ENCODE peak calls at places on chromosomes 12 and 14, in eight cellular contexts. Z is HCT116, C is Panc1, N is K562, J is transverse colon, U is spleen, A is GM23338, P is upper lobe of left lung. H is an unnamed sample.

GRCh38 chr12:84376320-84376719 is 536.3 kb downstream of the SLC6A15 start:
- DNase-seq in U (no peak), N (no peak), Z (no peak), C (no peak), J (no peak), A (no peak), P (no peak), H (no peak)

GRCh38 chr12:127813147-127813546 is 453.8 kb upstream of the TMEM132C start:
- DNase-seq in U (no peak), P (no peak), A (no peak), C (no peak), J (no peak), Z (no peak), N (no peak), H (no peak)

GRCh38 chr14:66015046-66015780 is 471.0 kb upstream of the CCDC196 start:
- DNase-seq in P (no peak), J (no peak), Z (no peak), A (no peak), U (no peak), N (no peak), C (no peak), H (no peak)

GRCh38 chr12:45363903-45364302 is 148.0 kb downstream of the ANO6 start:
- DNase-seq in J (no peak), A (no peak), Z (no peak), C (no peak), P (no peak), N (no peak), U (no peak), H (no peak)

GRCh38 chr12:91307957-91308705 is 125.5 kb upstream of the DCN start:
- DNase-seq in U (no peak), Z (no peak), P (no peak), N (no peak), A (no peak), J (no peak), C (no peak), H (no peak)

GRCh38 chr14:89921896-89922548 is 32.5 kb downstream of the EFCAB11 start:
- DNase-seq in U (no peak), J (no peak), Z (no peak), N (no peak), A (no peak), P (no peak), C (no peak), H (no peak)

GRCh38 chr12:49547090-49547690 is 8.4 kb downstream of the KCNH3 start:
- DNase-seq in N (no peak), Z (no peak), A (no peak), C (no peak), J (no peak), U (no peak), P (no peak), H (no peak)

GRCh38 chr14:85317491-85318021 is 212.4 kb upstream of the FLRT2 start:
- DNase-seq in A (no peak), N (no peak), P (no peak), Z (no peak), J (no peak), U (no peak), C (no peak), H (no peak)

GRCh38 chr12:132377147-132377546 is 47.8 kb upstream of the GALNT9 start:
- DNase-seq in P (no peak), N (no peak), A (no peak), Z (no peak), U (no peak), J (no peak), C (no peak), H (no peak)

GRCh38 chr12:47813491-47814196 is 6.1 kb downstream of the HDAC7 start:
- DNase-seq in Z (no peak), N (peak), P (peak), J (peak), U (no peak), A (peak), C (no peak), H (no peak)

GRCh38 chr12:12716151-12716844 is 870 bp upstream of the CDKN1B start:
- DNase-seq in N (no peak), C (no peak), J (no peak), P (no peak), Z (no peak), A (peak), U (no peak), H (no peak)

GRCh38 chr14:54329082-54329695 is 67.6 kb upstream of the CDKN3 start:
- DNase-seq in A (peak), U (no peak), P (no peak), J (peak), C (peak), Z (peak), N (peak), H (no peak)

GRCh38 chr12:79329933-79330332 is 360.8 kb downstream of the PAWR start:
- DNase-seq in N (no peak), A (no peak), C (no peak), Z (no peak), P (no peak), U (no peak), J (no peak), H (no peak)

GRCh38 chr14:56703947-56704346 is 106.3 kb downstream of the OTX2 start:
- DNase-seq in N (no peak), J (no peak), U (no peak), A (peak), P (no peak), C (no peak), Z (no peak), H (no peak)

GRCh38 chr14:104688755-104689619 is at the start of gene INF2:
- DNase-seq in P (peak), N (peak), A (peak), U (peak), C (no peak), Z (no peak), J (peak), H (no peak)

GRCh38 chr14:75781096-75781495 is 120.0 kb downstream of the TTLL5 start:
- DNase-seq in A (no peak), U (no peak), Z (no peak), C (no peak), J (no peak), P (no peak), N (no peak), H (no peak)

GRCh38 chr12:109711596-109712461 is 1.8 kb upstream of the FAM222A start:
- DNase-seq in C (no peak), A (peak), J (no peak), U (no peak), Z (no peak), N (peak), P (peak), H (no peak)

GRCh38 chr12:47397664-47398281 is 308.1 kb downstream of the RPAP3 start:
- DNase-seq in A (peak), J (no peak), U (no peak), Z (peak), C (no peak), P (no peak), N (peak), H (no peak)

GRCh38 chr12:49567302-49567610 is 686 bp downstream of the MCRS1 start:
- DNase-seq in N (no peak), Z (no peak), U (no peak), A (no peak), C (no peak), P (no peak), J (no peak), H (no peak)

GRCh38 chr14:106850913-106851825 is 1324.8 kb downstream of the TMEM121 start:
- DNase-seq in U (peak), C (no peak), Z (no peak), P (peak), N (no peak), A (no peak), J (peak), H (no peak)

GRCh38 chr14:106846218-106846617 is 1319.8 kb downstream of the TMEM121 start:
- DNase-seq in A (no peak), P (no peak), C (no peak), Z (no peak), U (no peak), N (no peak), J (no peak), H (no peak)

GRCh38 chr14:106844608-106845285 is 1318.4 kb downstream of the TMEM121 start:
- DNase-seq in Z (no peak), A (no peak), P (peak), N (peak), J (peak), C (no peak), U (peak), H (peak)

GRCh38 chr14:106845286-106846087 is 1319.1 kb downstream of the TMEM121 start:
- DNase-seq in C (no peak), A (no peak), N (no peak), U (peak), Z (no peak), P (no peak), J (peak), H (no peak)

DNA sequence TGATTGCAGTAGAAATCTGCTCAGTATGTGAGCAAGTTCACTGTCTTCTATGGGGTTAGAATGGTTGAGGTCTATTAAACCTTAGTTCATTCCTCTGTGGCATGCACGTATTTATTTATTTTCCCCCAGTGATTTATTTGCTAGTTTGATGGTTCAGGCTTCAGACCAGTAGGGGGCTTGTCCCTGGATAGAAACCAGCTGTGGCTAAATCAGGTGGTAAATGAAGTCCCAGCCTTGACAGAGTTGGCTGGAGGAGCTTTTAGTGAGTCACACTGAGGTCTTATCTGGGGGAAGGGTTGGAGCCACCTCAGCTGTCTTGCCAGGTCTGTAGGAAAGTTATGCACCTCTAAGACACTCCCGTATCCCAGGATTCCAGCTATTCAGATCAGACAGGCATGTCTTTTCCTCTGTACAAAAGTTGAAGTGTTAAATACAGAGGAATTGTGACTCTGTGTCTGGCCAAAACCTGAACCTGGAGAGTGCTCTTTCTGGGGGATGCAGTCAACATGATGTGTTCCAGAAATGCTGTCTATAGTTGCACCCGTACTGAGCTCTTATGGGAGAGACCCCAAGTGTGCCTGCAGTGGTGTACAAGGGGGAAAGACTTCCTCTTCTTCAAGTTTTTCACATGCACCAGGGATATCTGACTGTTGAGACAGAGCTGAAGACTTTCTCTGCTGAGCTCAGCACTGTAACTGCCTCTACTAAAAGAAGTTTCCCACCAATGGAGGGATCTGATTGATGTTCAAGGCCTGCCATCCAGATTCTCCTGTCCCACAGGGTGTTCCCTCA is 1322.1 kb downstream of the TMEM121 start:
- DNase-seq in N (no peak), C (no peak), A (no peak), J (peak), U (no peak), Z (no peak), P (no peak), H (no peak)
- TF ChIP-seq CTCF in N (no peak), C (no peak), A (no peak), J (peak), U (peak), Z (no peak), P (no peak), H (no peak)

GRCh38 chr12:10214877-10215267 is 2.2 kb downstream of the GABARAPL1 start:
- DNase-seq in C (no peak), A (no peak), J (no peak), P (no peak), U (no peak), N (peak), Z (no peak), H (no peak)

GRCh38 chr12:10214131-10214876 is 1.6 kb downstream of the GABARAPL1 start:
- DNase-seq in P (no peak), N (peak), C (no peak), U (no peak), Z (no peak), J (no peak), A (peak), H (no peak)

GRCh38 chr12:10218021-10218420 is 5.3 kb downstream of the GABARAPL1 start:
- DNase-seq in Z (no peak), C (no peak), J (no peak), N (peak), A (no peak), U (no peak), P (no peak), H (no peak)

GRCh38 chr12:10213168-10214130 is 772 bp downstream of the GABARAPL1 start:
- DNase-seq in U (peak), A (peak), C (no peak), Z (peak), P (peak), N (peak), J (peak), H (peak)

GRCh38 chr12:10215451-10215850 is 2.8 kb downstream of the GABARAPL1 start:
- DNase-seq in A (peak), P (no peak), N (peak), U (no peak), J (no peak), Z (no peak), C (no peak), H (no peak)
- H3K4me3 ChIP-seq in A (peak), P (no peak), N (no peak), U (no peak), J (peak), Z (no peak), C (no peak), H (peak)

GRCh38 chr12:96261557-96261956 is 67.4 kb downstream of the ELK3 start:
- DNase-seq in Z (no peak), C (no peak), A (no peak), J (no peak), U (no peak), N (no peak), P (no peak), H (no peak)

GRCh38 chr12:96260644-96261043 is 66.5 kb downstream of the ELK3 start:
- DNase-seq in P (no peak), U (no peak), C (no peak), A (no peak), Z (no peak), N (no peak), J (no peak), H (no peak)

GRCh38 chr12:96256672-96257361 is 62.6 kb downstream of the ELK3 start:
- DNase-seq in C (no peak), U (no peak), J (no peak), A (no peak), P (peak), N (no peak), Z (no peak), H (no peak)

GRCh38 chr12:96257550-96258392 is 63.6 kb downstream of the ELK3 start:
- DNase-seq in P (no peak), N (no peak), J (no peak), U (no peak), C (no peak), Z (no peak), A (no peak), H (no peak)

DNA sequence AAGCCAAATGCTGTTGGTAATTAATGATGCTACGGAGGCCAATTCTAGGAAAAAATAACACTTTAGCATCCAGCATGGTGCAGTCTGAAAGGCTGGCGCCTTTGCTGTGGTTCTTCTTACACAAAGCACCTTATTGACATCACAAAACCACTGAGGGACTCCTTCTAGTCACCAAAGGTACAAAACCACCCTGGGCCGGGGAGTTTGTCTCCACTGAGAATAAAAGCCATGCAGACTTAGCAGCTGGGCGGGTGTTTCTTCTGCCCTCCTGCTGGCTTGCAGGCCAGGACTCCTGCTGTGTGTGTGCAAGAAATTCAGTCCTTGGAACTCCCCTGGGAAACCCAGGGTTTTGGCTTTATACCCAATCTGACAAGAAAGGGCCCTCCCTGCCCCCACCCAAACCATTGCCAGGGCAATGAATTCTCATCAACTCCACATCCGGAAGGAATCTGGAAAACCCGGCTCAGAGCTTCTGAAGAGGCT is 64.3 kb downstream of the ELK3 start:
- DNase-seq in P (no peak), C (no peak), U (peak), A (peak), J (no peak), N (no peak), Z (no peak), H (no peak)
- TF ChIP-seq POLR2AphosphoS5 in P (no peak), C (no peak), U (peak), A (no peak), J (no peak), N (no peak), Z (no peak), H (peak)

DNA sequence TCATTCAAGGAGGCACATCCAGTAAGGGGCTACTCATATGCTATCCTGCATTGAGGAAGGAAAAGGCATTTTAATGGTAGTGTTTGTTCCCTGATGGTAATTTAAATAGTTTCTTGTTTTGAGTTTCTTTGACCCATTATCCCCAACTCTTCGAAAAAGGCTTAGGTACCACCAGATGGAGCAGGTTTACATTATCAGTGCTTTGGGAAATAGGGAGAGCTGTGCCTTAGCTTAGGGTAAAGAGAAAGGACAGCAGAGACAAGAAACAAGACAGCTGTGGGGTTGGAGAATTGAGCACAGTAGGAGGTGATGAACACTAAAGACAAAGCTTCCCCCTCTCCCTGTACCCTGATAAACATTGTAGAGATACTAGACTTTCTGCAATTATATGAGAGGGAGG is 29.1 kb upstream of the HELB start:
- DNase-seq in J (no peak), P (no peak), N (no peak), Z (no peak), U (no peak), C (no peak), A (peak), H (no peak)
- TF ChIP-seq CTCF in J (no peak), P (no peak), N (no peak), Z (no peak), U (no peak), C (no peak), A (peak), H (no peak)

GRCh38 chr14:59117754-59118153 is 70.7 kb upstream of the DAAM1 start:
- DNase-seq in Z (no peak), P (no peak), C (no peak), J (no peak), A (no peak), U (no peak), N (no peak), H (no peak)

GRCh38 chr14:59120931-59121330 is 67.5 kb upstream of the DAAM1 start:
- DNase-seq in Z (no peak), P (no peak), A (no peak), C (no peak), N (no peak), J (no peak), U (no peak), H (no peak)

GRCh38 chr14:59118171-59118570 is 70.3 kb upstream of the DAAM1 start:
- DNase-seq in U (no peak), Z (no peak), J (no peak), A (no peak), P (no peak), C (no peak), N (no peak), H (no peak)

DNA sequence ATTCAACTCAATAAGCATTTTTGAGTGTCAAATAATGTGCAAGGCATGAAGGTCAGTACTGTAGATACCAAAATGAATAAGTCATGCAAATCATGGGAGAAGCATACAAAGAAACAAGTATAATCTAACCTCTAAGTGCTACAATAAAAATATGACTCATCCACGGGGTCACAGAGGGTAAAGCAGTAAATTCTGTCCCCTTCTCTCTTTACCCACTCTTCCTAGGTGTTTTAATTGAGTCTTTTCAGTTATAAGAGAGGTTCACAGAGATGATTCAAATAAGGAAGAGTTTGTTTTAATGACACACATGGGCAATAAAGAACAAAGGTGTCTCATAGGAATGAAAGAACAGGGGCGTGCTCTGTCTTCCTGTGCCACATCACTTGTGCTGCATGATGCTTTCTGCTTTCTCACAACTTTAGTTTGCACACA is 71.5 kb upstream of the DAAM1 start:
- DNase-seq in Z (peak), C (no peak), A (no peak), U (no peak), N (no peak), J (no peak), P (no peak), H (no peak)
- H3K4me3 ChIP-seq in Z (no peak), C (no peak), A (no peak), U (no peak), N (no peak), J (no peak), P (no peak), H (no peak)

DNA sequence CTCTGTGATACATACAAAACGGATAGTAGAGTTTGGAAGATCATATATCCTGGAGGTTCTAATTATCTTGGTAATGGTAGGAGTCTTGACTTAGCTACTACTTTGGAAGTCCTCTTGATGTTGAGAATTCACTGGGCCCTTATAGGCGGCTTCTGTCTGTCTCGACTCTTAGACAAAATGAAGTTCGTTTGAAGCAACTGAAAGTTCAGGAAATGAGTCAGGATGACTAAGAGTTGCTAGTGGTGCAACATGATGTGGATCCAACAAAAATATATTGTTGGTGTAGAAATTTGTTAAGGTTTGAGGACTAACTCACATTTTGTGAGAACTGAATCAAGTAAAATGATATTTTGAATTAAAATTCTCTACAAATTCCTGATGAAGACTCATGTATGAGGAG is 272.7 kb downstream of the AEBP2 start:
- DNase-seq in P (no peak), J (no peak), Z (peak), N (no peak), C (no peak), U (no peak), A (no peak), H (no peak)
- TF ChIP-seq POLR2AphosphoS5 in P (no peak), J (no peak), Z (peak), N (no peak), C (no peak), U (no peak), A (no peak), H (no peak)

GRCh38 chr12:4256043-4256826 is 17.3 kb upstream of the CCND2 start:
- DNase-seq in C (no peak), J (no peak), Z (no peak), P (no peak), N (no peak), U (no peak), A (no peak), H (no peak)
- TF ChIP-seq CTCF in C (no peak), J (no peak), Z (no peak), P (no peak), N (no peak), U (no peak), A (no peak), H (no peak)

GRCh38 chr12:62868820-62869219 is 66.1 kb downstream of the PPM1H start:
- DNase-seq in J (no peak), P (no peak), N (no peak), C (no peak), Z (no peak), A (no peak), U (no peak), H (no peak)

GRCh38 chr12:62873116-62873825 is 61.7 kb downstream of the PPM1H start:
- DNase-seq in U (no peak), Z (no peak), A (no peak), P (no peak), C (no peak), J (no peak), N (no peak), H (no peak)

GRCh38 chr12:62876938-62877548 is 57.9 kb downstream of the PPM1H start:
- DNase-seq in A (no peak), Z (no peak), J (no peak), U (no peak), C (no peak), P (no peak), N (no peak), H (no peak)

GRCh38 chr12:62878211-62878610 is 56.7 kb downstream of the PPM1H start:
- DNase-seq in C (no peak), A (no peak), Z (no peak), P (no peak), N (no peak), J (no peak), U (no peak), H (no peak)

GRCh38 chr12:62873826-62874448 is 61.0 kb downstream of the PPM1H start:
- DNase-seq in N (no peak), A (no peak), U (no peak), J (no peak), P (no peak), Z (no peak), C (no peak), H (no peak)
- H3K4me3 ChIP-seq in N (no peak), A (no peak), U (no peak), J (no peak), P (no peak), Z (no peak), C (no peak), H (no peak)